ENCODE peak calls at places on chromosomes 13 and 19, in six cellular contexts. X, Q, P, Z, O and I are unnamed samples.

GRCh38 chr13:20412761-20413355 is 112.8 kb downstream of the CRYL1 start:
- DNase-seq in Q (no peak), O (no peak), P (peak; percentile 21), X (no peak), Z (no peak), I (no peak)

GRCh38 chr19:1864480-1865171 is 1.2 kb upstream of the KLF16 start:
- DNase-seq in Q (no peak), X (no peak), Z (no peak), O (no peak), P (peak; percentile 69), I (no peak)

GRCh38 chr13:55244991-55245644 is 1895.6 kb upstream of the PRR20A start:
- DNase-seq in X (no peak), Q (no peak), Z (peak; percentile 19), O (no peak), P (no peak), I (no peak)

GRCh38 chr19:50705422-50706019 is 14.1 kb downstream of the SHANK1 start:
- DNase-seq in O (no peak), Q (peak; percentile 19), P (peak; percentile 16), Z (no peak), X (peak; percentile 18), I (no peak)

GRCh38 chr19:7614859-7615741 is 14.2 kb downstream of the XAB2 start:
- DNase-seq in O (no peak), X (no peak), P (no peak), Z (no peak), Q (no peak), I (no peak)

GRCh38 chr13:26074706-26075105 is 22.9 kb upstream of the SHISA2 start:
- DNase-seq in Q (no peak), O (no peak), Z (no peak), P (no peak), X (peak; percentile 61), I (no peak)

GRCh38 chr13:90302113-90302512 is 1045.4 kb upstream of the MIR17HG start:
- DNase-seq in O (peak; percentile 42), Z (no peak), P (no peak), Q (no peak), X (no peak), I (no peak)

GRCh38 chr19:55931936-55932386 is at the start of gene NLRP13:
- DNase-seq in Q (no peak), P (no peak), Z (no peak), X (no peak), O (no peak), I (no peak)

GRCh38 chr19:54273811-54274210 is 7.1 kb downstream of the LILRB2 start:
- DNase-seq in X (no peak), Z (no peak), P (no peak), Q (no peak), O (no peak), I (no peak)

GRCh38 chr19:19543640-19544039 is 5.6 kb downstream of the CILP2 start:
- DNase-seq in Q (no peak), X (no peak), O (no peak), P (no peak), Z (no peak), I (no peak)

GRCh38 chr13:111004444-111004843 is 89.6 kb upstream of the ANKRD10 start:
- DNase-seq in Q (no peak), O (no peak), X (no peak), Z (no peak), P (no peak), I (no peak)

GRCh38 chr19:35088514-35088913 is 27.1 kb upstream of the FXYD3 start:
- DNase-seq in X (peak; percentile 56), Q (no peak), O (peak; percentile 33), P (no peak), Z (no peak), I (no peak)

GRCh38 chr13:69547780-69548179 is 559.8 kb upstream of the ATXN8OS start:
- DNase-seq in Z (no peak), O (no peak), X (no peak), P (no peak), Q (no peak), I (no peak)

GRCh38 chr13:21435710-21436151 is 23.4 kb downstream of the ZDHHC20 start:
- DNase-seq in Q (no peak), O (no peak), X (peak; percentile 75), Z (no peak), P (peak; percentile 44), I (peak; percentile 52)

GRCh38 chr13:20118268-20119140 is 42.3 kb downstream of the GJA3 start:
- DNase-seq in Z (peak; percentile 36), P (no peak), X (no peak), Q (no peak), O (no peak), I (peak; percentile 73)

GRCh38 chr13:48645845-48646244 is 7.9 kb upstream of the CYSLTR2 start:
- DNase-seq in P (no peak), Z (no peak), Q (no peak), O (no peak), X (no peak), I (no peak)

GRCh38 chr13:54029720-54030119 is 1001.1 kb downstream of the OLFM4 start:
- DNase-seq in Q (no peak), O (no peak), Z (no peak), X (no peak), P (no peak), I (no peak)

GRCh38 chr19:5099822-5100221 is 130.9 kb downstream of the KDM4B start:
- DNase-seq in O (no peak), Q (no peak), P (no peak), Z (no peak), X (no peak), I (no peak)

GRCh38 chr19:31483226-31483857 is 134.1 kb upstream of the TSHZ3 start:
- DNase-seq in P (no peak), Q (no peak), X (no peak), Z (no peak), O (no peak), I (no peak)

GRCh38 chr19:52492201-52492960 is 35.1 kb upstream of the ZNF808 start:
- DNase-seq in X (no peak), P (no peak), Q (no peak), O (no peak), Z (no peak), I (no peak)

GRCh38 chr19:1035998-1036621 is 3.8 kb upstream of the ABCA7 start:
- DNase-seq in Z (no peak), X (no peak), P (no peak), Q (no peak), O (no peak), I (no peak)

GRCh38 chr13:48633695-48634094 is 20.0 kb upstream of the CYSLTR2 start:
- DNase-seq in Z (no peak), O (no peak), X (no peak), P (no peak), Q (no peak), I (no peak)

GRCh38 chr13:43583331-43583730 is 203.4 kb downstream of the ENOX1 start:
- DNase-seq in Q (no peak), Z (no peak), X (no peak), P (no peak), O (no peak), I (no peak)

GRCh38 chr19:46944918-46945628 is 74.6 kb upstream of the NPAS1 start:
- DNase-seq in P (no peak), X (no peak), Q (no peak), O (no peak), Z (no peak), I (peak; percentile 54)

GRCh38 chr19:21604351-21604926 is 99.0 kb downstream of the ZNF429 start:
- DNase-seq in P (no peak), O (no peak), Z (no peak), X (no peak), Q (no peak), I (no peak)

GRCh38 chr13:42110410-42111155 is 62.1 kb downstream of the DGKH start:
- DNase-seq in P (peak; percentile 8), Q (peak; percentile 47), X (no peak), Z (peak; percentile 29), O (peak; percentile 72), I (no peak)

GRCh38 chr13:33931397-33931987 is 113.5 kb downstream of the RFC3 start:
- DNase-seq in P (no peak), O (peak; percentile 61), Z (peak; percentile 68), X (no peak), Q (peak; percentile 59), I (no peak)

GRCh38 chr13:109271991-109272454 is 514.4 kb downstream of the IRS2 start:
- DNase-seq in X (no peak), Q (no peak), P (no peak), O (no peak), Z (no peak), I (no peak)

GRCh38 chr19:34454685-34455084 is 26.5 kb downstream of the UBA2 start:
- DNase-seq in O (no peak), Q (no peak), X (no peak), Z (no peak), P (no peak), I (no peak)